ENCODE peak calls at places on chromosome 16, in four cellular contexts. C is NCI-H2171 treated with DMSO at 0.1 percent for 48 hours, S is NCI-H1092 treated with DMSO at 0.1 percent for 48 hours, F is GM23248. T is an unnamed sample.

GRCh38 chr16:75593825-75594820 is 27.9 kb downstream of the GABARAPL2 start:
- DNase-seq in C (peak), S (peak), F (peak), T (peak)

GRCh38 chr16:84983308-84983707 is 28.0 kb downstream of the ZDHHC7 start:
- DNase-seq in C (no peak), S (no peak), F (no peak), T (no peak)

GRCh38 chr16:65002265-65002664 is 119.6 kb downstream of the CDH11 start:
- DNase-seq in C (no peak), S (no peak), F (peak), T (no peak)

GRCh38 chr16:8505327-8505991 is 84.9 kb downstream of the TMEM114 start:
- DNase-seq in C (no peak), S (no peak), F (no peak), T (no peak)

GRCh38 chr16:1288813-1289479 is 20.5 kb upstream of the UBE2I start:
- DNase-seq in C (no peak), S (peak), F (no peak), T (no peak)

GRCh38 chr16:68146583-68146982 is 61.4 kb downstream of the NFATC3 start:
- DNase-seq in C (no peak), S (no peak), F (peak), T (no peak)

GRCh38 chr16:9793623-9794022 is 388.6 kb downstream of the GRIN2A start:
- DNase-seq in C (no peak), S (no peak), F (no peak), T (no peak)

GRCh38 chr16:78786635-78787034 is 687.2 kb downstream of the WWOX start:
- DNase-seq in C (no peak), S (no peak), F (no peak), T (no peak)

GRCh38 chr16:66906916-66907836 is 11.5 kb downstream of the CDH16 start:
- DNase-seq in C (no peak), S (no peak), F (no peak), T (no peak)

GRCh38 chr16:74771656-74772315 is 2.8 kb downstream of the FA2H start:
- DNase-seq in C (no peak), S (no peak), F (no peak), T (no peak)

GRCh38 chr16:82741073-82741615 is 114.4 kb downstream of the CDH13 start:
- DNase-seq in C (no peak), S (no peak), F (no peak), T (peak)

GRCh38 chr16:2468142-2468724 is 2.9 kb upstream of the NTN3 start:
- DNase-seq in C (peak), S (no peak), F (peak), T (no peak)

GRCh38 chr16:1152123-1152638 is 725 bp upstream of the CACNA1H start:
- DNase-seq in C (no peak), S (no peak), F (peak), T (no peak)

GRCh38 chr16:10859650-10860049 is 17.4 kb upstream of the CIITA start:
- DNase-seq in C (no peak), S (no peak), F (no peak), T (no peak)

GRCh38 chr16:1713933-1714332 is 7.9 kb downstream of the MAPK8IP3 start:
- DNase-seq in C (no peak), S (no peak), F (no peak), T (no peak)

GRCh38 chr16:24667244-24667764 is 62.1 kb upstream of the TNRC6A start:
- DNase-seq in C (no peak), S (no peak), F (no peak), T (no peak)

T was measured in NCI-H524.